ENCODE peak calls at places on chromosomes 4 and X, in ten cellular contexts. V, G, C, W, X, Q, Z, E, R and N are unnamed samples.

GRCh38 chr4:26624042-26624441 is 40.2 kb downstream of the TBC1D19 start:
- DNase-seq in G (no peak), V (no peak), X (no peak), Q (no peak), R (no peak), E (no peak), Z (no peak), C (no peak), W (no peak), N (no peak)

GRCh38 chr4:3047464-3048286 is 26.7 kb downstream of the HTT-AS start:
- DNase-seq in C (peak), W (peak), Q (peak), E (no peak), Z (peak), R (peak), V (peak), G (peak), X (no peak), N (peak)

GRCh38 chrX:80807606-80808159 is 2.0 kb downstream of the BRWD3 start:
- DNase-seq in Z (no peak), E (no peak), V (no peak), Q (no peak), X (no peak), C (no peak), W (no peak), R (no peak), G (peak), N (no peak)

GRCh38 chr4:68304731-68305130 is 45.2 kb downstream of the YTHDC1 start:
- DNase-seq in Z (no peak), Q (no peak), X (no peak), C (no peak), V (no peak), G (no peak), E (no peak), W (no peak), R (no peak), N (no peak)

GRCh38 chrX:128992107-128992971 is 531.0 kb downstream of the SMARCA1 start:
- DNase-seq in X (no peak), G (no peak), Z (no peak), Q (no peak), W (no peak), C (no peak), V (no peak), R (no peak), E (no peak), N (no peak)

GRCh38 chrX:24956828-24957227 is 58.9 kb downstream of the ARX start:
- DNase-seq in Z (no peak), C (peak), V (no peak), W (no peak), Q (no peak), G (peak), R (no peak), X (no peak), E (no peak), N (no peak)

GRCh38 chr4:40840255-40840984 is 90.7 kb downstream of the NSUN7 start:
- DNase-seq in E (no peak), W (no peak), X (no peak), R (no peak), C (no peak), Z (no peak), V (no peak), Q (no peak), G (no peak), N (no peak)

GRCh38 chrX:44012484-44013096 is 39.4 kb upstream of the NDP start:
- DNase-seq in E (peak), Z (no peak), X (peak), G (peak), W (peak), R (no peak), C (peak), Q (no peak), V (peak), N (peak)

GRCh38 chr4:165461176-165461835 is 82.5 kb downstream of the CPE start:
- DNase-seq in V (peak), W (no peak), Q (no peak), C (peak), E (no peak), R (no peak), Z (no peak), G (no peak), X (no peak), N (no peak)

GRCh38 chrX:1649623-1650022 is 34.8 kb downstream of the ASMT start:
- DNase-seq in G (no peak), W (no peak), C (no peak), Q (no peak), X (no peak), V (no peak), R (no peak), E (no peak), Z (no peak), N (no peak)

GRCh38 chr4:4761128-4761991 is 98.1 kb upstream of the MSX1 start:
- DNase-seq in X (peak), C (no peak), E (no peak), Q (no peak), Z (no peak), R (no peak), W (peak), V (no peak), G (no peak), N (no peak)

GRCh38 chrX:39900788-39901170 is 197.0 kb downstream of the BCOR start:
- DNase-seq in G (no peak), C (no peak), X (no peak), Q (no peak), V (no peak), W (no peak), R (no peak), E (no peak), Z (no peak), N (no peak)

GRCh38 chr4:98516441-98517323 is 141.7 kb downstream of the TSPAN5 start:
- DNase-seq in Z (no peak), W (no peak), C (peak), G (no peak), Q (no peak), R (no peak), V (no peak), X (no peak), E (no peak), N (no peak)

GRCh38 chrX:71542411-71542810 is 9.5 kb downstream of the OGT start:
- DNase-seq in Q (no peak), Z (no peak), W (no peak), R (no peak), V (peak), X (no peak), G (no peak), E (no peak), C (peak), N (no peak)

GRCh38 chrX:68909945-68910344 is 81.1 kb downstream of the EFNB1 start:
- DNase-seq in E (no peak), V (no peak), X (no peak), R (no peak), G (no peak), W (no peak), Z (no peak), C (no peak), Q (no peak), N (no peak)

GRCh38 chrX:47878198-47878597 is 41.5 kb downstream of the ZNF81 start:
- DNase-seq in Q (no peak), R (no peak), C (no peak), E (no peak), V (no peak), G (no peak), X (no peak), Z (no peak), W (no peak), N (no peak)

GRCh38 chr4:23811045-23811620 is 78.7 kb downstream of the PPARGC1A start:
- DNase-seq in W (no peak), V (no peak), C (peak), Q (no peak), G (no peak), E (no peak), X (no peak), R (no peak), Z (no peak), N (no peak)

GRCh38 chrX:99271641-99272040 is 1138.4 kb downstream of the PCDH19 start:
- DNase-seq in W (no peak), Q (no peak), V (no peak), C (no peak), X (no peak), R (no peak), Z (no peak), E (no peak), G (no peak), N (no peak)

GRCh38 chr4:11507920-11508319 is 79.2 kb upstream of the HS3ST1 start:
- DNase-seq in G (no peak), E (no peak), R (no peak), X (no peak), Z (no peak), V (no peak), W (no peak), C (no peak), Q (no peak), N (no peak)

GRCh38 chr4:17517664-17518063 is 2.7 kb downstream of the CLRN2 start:
- DNase-seq in C (no peak), R (no peak), Z (no peak), G (no peak), Q (no peak), W (no peak), V (no peak), E (no peak), X (no peak), N (no peak)

GRCh38 chr4:8189551-8190466 is 9.3 kb upstream of the SH3TC1 start:
- DNase-seq in G (no peak), W (no peak), X (no peak), Q (no peak), R (no peak), E (no peak), C (no peak), V (no peak), Z (no peak), N (no peak)

GRCh38 chr4:77007358-77008230 is 58.0 kb downstream of the SEPTIN11 start:
- DNase-seq in C (peak), E (no peak), V (peak), X (no peak), W (no peak), Q (no peak), Z (no peak), R (no peak), G (no peak), N (no peak)

GRCh38 chr4:44320833-44321232 is 127.8 kb downstream of the KCTD8 start:
- DNase-seq in C (no peak), W (no peak), E (no peak), Q (no peak), Z (no peak), X (no peak), V (no peak), R (no peak), G (no peak), N (no peak)

GRCh38 chrX:109936114-109936513 is 66.8 kb upstream of the TMEM164 start:
- DNase-seq in W (no peak), R (no peak), C (peak), V (peak), X (no peak), Q (no peak), E (no peak), Z (no peak), G (no peak), N (no peak)

GRCh38 chr4:54677416-54677815 is 19.7 kb downstream of the KIT start:
- DNase-seq in G (no peak), V (no peak), E (no peak), X (no peak), Z (no peak), Q (no peak), C (no peak), R (no peak), W (no peak), N (no peak)
- TF ChIP-seq CTCF in G (no peak), V (no peak), E (no peak), X (no peak), Z (no peak), Q (no peak), C (no peak), R (no peak), W (peak), N (no peak)

DNA sequence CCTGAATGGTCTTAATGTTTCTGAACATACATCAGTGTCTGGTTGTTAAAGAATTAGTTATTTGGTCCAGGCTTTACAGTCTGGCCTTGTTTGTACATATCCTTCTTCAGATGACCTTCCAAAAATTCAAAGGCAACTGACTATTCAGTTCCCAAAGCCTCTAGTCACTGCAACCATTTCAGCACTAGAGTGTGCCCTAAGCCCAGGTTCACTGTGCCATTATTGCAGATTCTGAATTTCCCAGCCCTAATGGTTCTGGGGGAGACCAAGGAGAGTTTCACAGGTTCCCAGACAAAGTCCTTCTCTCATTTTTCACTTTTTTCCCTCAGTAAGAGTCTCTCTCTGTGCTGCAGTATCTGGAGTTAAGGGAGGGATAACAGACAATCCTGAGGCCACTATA is 235.8 kb downstream of the TRAM1L1 start:
- DNase-seq in V (no peak), R (no peak), E (no peak), X (no peak), Z (no peak), W (no peak), C (no peak), Q (no peak), G (no peak), N (no peak)
- TF ChIP-seq CTCF in V (no peak), R (no peak), E (no peak), X (no peak), Z (no peak), W (peak), C (no peak), Q (no peak), G (no peak), N (no peak)

GRCh38 chr4:189062047-189062820 is 878.4 kb upstream of the FRG1 start:
- DNase-seq in E (no peak), V (no peak), Z (no peak), C (no peak), G (no peak), Q (no peak), X (no peak), R (no peak), W (no peak), N (no peak)
- TF ChIP-seq CTCF in E (no peak), V (peak), Z (no peak), C (no peak), G (no peak), Q (no peak), X (no peak), R (no peak), W (peak), N (no peak)

GRCh38 chrX:8724176-8724757 is 7.7 kb downstream of the ANOS1 start:
- DNase-seq in C (no peak), G (peak), Z (no peak), V (no peak), E (no peak), X (no peak), Q (no peak), R (no peak), W (no peak), N (no peak)
- TF ChIP-seq CTCF in C (no peak), G (no peak), Z (no peak), V (no peak), E (no peak), X (no peak), Q (no peak), R (no peak), W (no peak), N (no peak)

DNA sequence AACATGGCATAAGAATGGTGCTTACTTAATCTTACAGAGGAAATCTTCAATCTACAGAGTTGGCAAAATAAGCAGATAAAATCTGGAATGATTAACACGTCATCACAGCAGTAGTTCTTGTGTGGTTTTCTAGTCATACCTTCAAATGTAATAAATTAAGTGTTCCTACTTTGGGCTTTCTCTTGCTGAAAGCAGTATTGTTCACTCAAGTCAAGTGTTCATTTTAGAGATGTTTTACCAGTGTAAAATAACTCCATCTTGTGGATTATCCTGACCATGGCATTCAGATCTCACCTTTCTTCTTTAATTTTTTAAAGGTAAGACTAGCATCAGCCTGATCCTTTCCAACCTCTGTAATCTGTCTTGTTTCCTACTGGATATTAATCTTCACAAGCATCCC is 72.9 kb downstream of the ADAMTS3 start:
- DNase-seq in C (no peak), G (no peak), Q (no peak), V (no peak), Z (no peak), E (no peak), X (no peak), W (no peak), R (no peak), N (no peak)
- TF ChIP-seq CTCF in C (no peak), G (no peak), Q (no peak), V (peak), Z (no peak), E (no peak), X (no peak), W (no peak), R (no peak), N (no peak)

GRCh38 chr4:164413743-164414142 is 340.2 kb upstream of the SMIM31 start:
- DNase-seq in X (no peak), W (no peak), R (no peak), E (no peak), G (no peak), V (no peak), Z (no peak), C (no peak), Q (no peak), N (no peak)
- TF ChIP-seq CTCF in X (no peak), W (no peak), R (no peak), E (no peak), G (no peak), V (no peak), Z (no peak), C (no peak), Q (no peak), N (no peak)